ENCODE peak calls at places on chromosomes 4 and X, in ten cellular contexts. D, I, L, R, U, T, A, O, G and S are unnamed samples.

GRCh38 chr4:7772708-7773385 is 166.8 kb downstream of the AFAP1 start:
- DNase-seq in D (no peak), I (no peak), L (no peak), R (no peak), U (no peak), T (no peak), A (no peak), O (peak; percentile 32), G (no peak), S (no peak)

GRCh38 chrX:71493111-71493613 is 39.7 kb upstream of the OGT start:
- DNase-seq in D (no peak), I (no peak), L (no peak), R (no peak), U (no peak), T (no peak), A (no peak), O (no peak), G (no peak), S (no peak)

GRCh38 chr4:23135792-23136645 is 443.3 kb downstream of the GBA3 start:
- DNase-seq in D (peak; percentile 56), I (no peak), L (peak; percentile 33), R (no peak), U (no peak), T (no peak), A (no peak), O (peak; percentile 81), G (no peak), S (peak; percentile 19)

GRCh38 chr4:95107635-95108034 is 349.9 kb downstream of the BMPR1B start:
- DNase-seq in D (peak; percentile 64), I (peak; percentile 69), L (peak; percentile 42), R (no peak), U (no peak), T (no peak), A (no peak), O (no peak), G (no peak), S (peak; percentile 87)

GRCh38 chr4:129358571-129358970 is 262.6 kb downstream of the C4orf33 start:
- DNase-seq in D (peak; percentile 59), I (peak; percentile 62), L (peak; percentile 83), R (no peak), U (no peak), T (no peak), A (no peak), O (peak; percentile 46), G (no peak), S (peak; percentile 59)

GRCh38 chrX:130120746-130121504 is 10.6 kb upstream of the ELF4 start:
- DNase-seq in D (peak; percentile 84), I (peak; percentile 69), L (peak; percentile 87), R (peak; percentile 21), U (peak; percentile 32), T (peak; percentile 45), A (peak; percentile 92), O (peak; percentile 80), G (no peak), S (no peak)

GRCh38 chr4:97952763-97953162 is 190.5 kb downstream of the STPG2 start:
- DNase-seq in D (no peak), I (no peak), L (no peak), R (no peak), U (no peak), T (no peak), A (no peak), O (no peak), G (no peak), S (no peak)

GRCh38 chr4:110634320-110635154 is 11.7 kb upstream of the PITX2 start:
- DNase-seq in D (no peak), I (no peak), L (no peak), R (no peak), U (no peak), T (no peak), A (no peak), O (peak; percentile 40), G (no peak), S (no peak)

GRCh38 chr4:185781555-185782215 is 30.3 kb downstream of the SORBS2 start:
- DNase-seq in D (no peak), I (no peak), L (no peak), R (no peak), U (no peak), T (no peak), A (no peak), O (no peak), G (no peak), S (no peak)

GRCh38 chrX:131288738-131289511 is at the start of gene IGSF1:
- DNase-seq in D (peak; percentile 5), I (no peak), L (no peak), R (no peak), U (no peak), T (peak; percentile 17), A (no peak), O (peak; percentile 90), G (no peak), S (no peak)

GRCh38 chr4:38842998-38843397 is 13.6 kb downstream of the TLR6 start:
- DNase-seq in D (no peak), I (no peak), L (no peak), R (no peak), U (no peak), T (no peak), A (no peak), O (no peak), G (no peak), S (no peak)

GRCh38 chr4:15162046-15162445 is 159.8 kb downstream of the CPEB2 start:
- DNase-seq in D (no peak), I (no peak), L (no peak), R (no peak), U (no peak), T (no peak), A (no peak), O (peak; percentile 83), G (no peak), S (no peak)

GRCh38 chr4:14853186-14853946 is 148.9 kb upstream of the CPEB2 start:
- DNase-seq in D (peak; percentile 93), I (peak; percentile 86), L (peak; percentile 82), R (no peak), U (no peak), T (no peak), A (no peak), O (peak; percentile 50), G (no peak), S (peak; percentile 69)

GRCh38 chr4:89752932-89753598 is 83.9 kb downstream of the SNCA start:
- DNase-seq in D (peak; percentile 53), I (peak; percentile 79), L (peak; percentile 83), R (no peak), U (no peak), T (peak; percentile 23), A (no peak), O (peak; percentile 31), G (no peak), S (peak; percentile 77)

GRCh38 chr4:106096454-106096853 is 201.2 kb downstream of the NPNT start:
- DNase-seq in D (no peak), I (no peak), L (no peak), R (no peak), U (no peak), T (no peak), A (no peak), O (peak; percentile 11), G (no peak), S (no peak)

GRCh38 chr4:56727150-56727549 is 46.1 kb upstream of the HOPX start:
- DNase-seq in D (peak; percentile 25), I (peak; percentile 47), L (no peak), R (no peak), U (no peak), T (no peak), A (no peak), O (no peak), G (no peak), S (no peak)

GRCh38 chrX:68048774-68049173 is 384.5 kb downstream of the OPHN1 start:
- DNase-seq in D (no peak), I (no peak), L (no peak), R (no peak), U (no peak), T (no peak), A (no peak), O (no peak), G (no peak), S (no peak)

GRCh38 chr4:138192113-138192512 is 50.0 kb downstream of the SLC7A11 start:
- DNase-seq in D (peak; percentile 69), I (no peak), L (no peak), R (no peak), U (no peak), T (no peak), A (no peak), O (peak; percentile 95), G (no peak), S (peak; percentile 11)

GRCh38 chrX:153444333-153445011 is 1.4 kb downstream of the TREX2 start:
- DNase-seq in D (no peak), I (no peak), L (no peak), R (no peak), U (no peak), T (no peak), A (peak; percentile 56), O (no peak), G (no peak), S (no peak)

GRCh38 chrX:37367946-37368345 is 18.8 kb downstream of the PRRG1 start:
- DNase-seq in D (no peak), I (no peak), L (peak; percentile 8), R (no peak), U (no peak), T (no peak), A (no peak), O (no peak), G (no peak), S (no peak)

GRCh38 chrX:101759000-101759399 is 99.3 kb upstream of the ARMCX2 start:
- DNase-seq in D (peak; percentile 52), I (peak; percentile 13), L (peak; percentile 66), R (no peak), U (no peak), T (no peak), A (no peak), O (peak; percentile 92), G (no peak), S (peak; percentile 6)

GRCh38 chrX:107454302-107454701 is 4.8 kb downstream of the FRMPD3 start:
- DNase-seq in D (peak; percentile 2), I (no peak), L (no peak), R (no peak), U (no peak), T (no peak), A (no peak), O (no peak), G (no peak), S (peak; percentile 2)

GRCh38 chrX:132488819-132489255 is at the start of gene MBNL3:
- DNase-seq in D (peak; percentile 52), I (peak; percentile 49), L (peak; percentile 63), R (peak; percentile 57), U (peak; percentile 37), T (peak; percentile 2), A (peak; percentile 81), O (peak; percentile 74), G (no peak), S (no peak)

GRCh38 chr4:113183032-113183573 is 133.7 kb downstream of the ANK2 start:
- DNase-seq in D (no peak), I (no peak), L (no peak), R (no peak), U (no peak), T (no peak), A (no peak), O (no peak), G (no peak), S (no peak)

GRCh38 chr4:151402150-151402865 is 6.7 kb upstream of the FHIP1A start:
- DNase-seq in D (no peak), I (no peak), L (no peak), R (no peak), U (no peak), T (no peak), A (no peak), O (no peak), G (no peak), S (no peak)

GRCh38 chr4:139852612-139853269 is 187.1 kb downstream of the MGST2 start:
- DNase-seq in D (peak; percentile 71), I (no peak), L (no peak), R (no peak), U (no peak), T (no peak), A (no peak), O (no peak), G (no peak), S (no peak)

GRCh38 chr4:3771932-3772495 is 5.8 kb downstream of the ADRA2C start:
- DNase-seq in D (no peak), I (no peak), L (no peak), R (no peak), U (no peak), T (no peak), A (no peak), O (no peak), G (no peak), S (no peak)

GRCh38 chrX:108088511-108088910 is 2.8 kb downstream of the PSMD10 start:
- DNase-seq in D (no peak), I (no peak), L (no peak), R (no peak), U (no peak), T (no peak), A (no peak), O (no peak), G (no peak), S (no peak)